ENCODE peak calls at places on chromosomes 6 and 20, in six cellular contexts. One of them, this sample, is unnamed.

GRCh38 chr6:44078795-44079671 is 48.2 kb downstream of the MRPL14 start:
- DNase-seq in body of pancreas: peak
- DNase-seq in GM12878: no peak
- DNase-seq in fibroblast of the aortic adventitia: peak
- DNase-seq in mucosa of descending colon: peak
- DNase-seq in left ventricle myocardium inferior: peak
- DNase-seq in this sample: no peak

GRCh38 chr6:75211920-75212590 is 6.2 kb upstream of the COL12A1 start:
- DNase-seq in body of pancreas: no peak
- DNase-seq in GM12878: no peak
- DNase-seq in fibroblast of the aortic adventitia: no peak
- DNase-seq in mucosa of descending colon: peak
- DNase-seq in left ventricle myocardium inferior: no peak
- DNase-seq in this sample: no peak

GRCh38 chr20:51961964-51962761 is 159.8 kb upstream of the SALL4 start:
- DNase-seq in body of pancreas: no peak
- DNase-seq in GM12878: no peak
- DNase-seq in fibroblast of the aortic adventitia: no peak
- DNase-seq in mucosa of descending colon: no peak
- DNase-seq in left ventricle myocardium inferior: no peak
- DNase-seq in this sample: no peak

GRCh38 chr20:16662462-16662861 is 67.4 kb upstream of the SNRPB2 start:
- DNase-seq in body of pancreas: no peak
- DNase-seq in GM12878: no peak
- DNase-seq in fibroblast of the aortic adventitia: no peak
- DNase-seq in mucosa of descending colon: no peak
- DNase-seq in left ventricle myocardium inferior: no peak
- DNase-seq in this sample: no peak

GRCh38 chr20:11716239-11716944 is 201.3 kb upstream of the BTBD3 start:
- DNase-seq in body of pancreas: no peak
- DNase-seq in GM12878: no peak
- DNase-seq in fibroblast of the aortic adventitia: peak
- DNase-seq in mucosa of descending colon: no peak
- DNase-seq in left ventricle myocardium inferior: no peak
- DNase-seq in this sample: peak

GRCh38 chr6:108627692-108628565 is 67.2 kb downstream of the FOXO3 start:
- DNase-seq in body of pancreas: no peak
- DNase-seq in GM12878: no peak
- DNase-seq in fibroblast of the aortic adventitia: peak
- DNase-seq in mucosa of descending colon: no peak
- DNase-seq in left ventricle myocardium inferior: no peak
- DNase-seq in this sample: no peak

GRCh38 chr6:1611322-1611571 is 1.5 kb downstream of the FOXC1 start:
- DNase-seq in body of pancreas: no peak
- DNase-seq in GM12878: no peak
- DNase-seq in fibroblast of the aortic adventitia: peak
- DNase-seq in mucosa of descending colon: no peak
- DNase-seq in left ventricle myocardium inferior: no peak
- DNase-seq in this sample: no peak

GRCh38 chr6:69861986-69862385 is 4.4 kb upstream of the COL19A1 start:
- DNase-seq in body of pancreas: no peak
- DNase-seq in GM12878: no peak
- DNase-seq in fibroblast of the aortic adventitia: no peak
- DNase-seq in mucosa of descending colon: no peak
- DNase-seq in left ventricle myocardium inferior: no peak
- DNase-seq in this sample: no peak

GRCh38 chr6:134317471-134318131 is at the start of gene SGK1:
- DNase-seq in body of pancreas: peak
- DNase-seq in GM12878: no peak
- DNase-seq in fibroblast of the aortic adventitia: peak
- DNase-seq in mucosa of descending colon: peak
- DNase-seq in left ventricle myocardium inferior: no peak
- DNase-seq in this sample: no peak

GRCh38 chr6:154805288-154805911 is 72.2 kb downstream of the SCAF8 start:
- DNase-seq in body of pancreas: no peak
- DNase-seq in GM12878: no peak
- DNase-seq in fibroblast of the aortic adventitia: peak
- DNase-seq in mucosa of descending colon: no peak
- DNase-seq in left ventricle myocardium inferior: no peak
- DNase-seq in this sample: peak

GRCh38 chr6:139515511-139515910 is 141.1 kb upstream of the CITED2 start:
- DNase-seq in body of pancreas: no peak
- DNase-seq in GM12878: no peak
- DNase-seq in fibroblast of the aortic adventitia: no peak
- DNase-seq in mucosa of descending colon: no peak
- DNase-seq in left ventricle myocardium inferior: no peak
- DNase-seq in this sample: no peak

GRCh38 chr20:22509090-22509938 is 75.1 kb downstream of the FOXA2 start:
- DNase-seq in body of pancreas: no peak
- DNase-seq in GM12878: no peak
- DNase-seq in fibroblast of the aortic adventitia: no peak
- DNase-seq in mucosa of descending colon: no peak
- DNase-seq in left ventricle myocardium inferior: no peak
- DNase-seq in this sample: no peak

GRCh38 chr20:1945134-1945618 is 48.7 kb downstream of the PDYN start:
- DNase-seq in body of pancreas: peak
- DNase-seq in GM12878: no peak
- DNase-seq in fibroblast of the aortic adventitia: peak
- DNase-seq in mucosa of descending colon: peak
- DNase-seq in left ventricle myocardium inferior: peak
- DNase-seq in this sample: no peak

GRCh38 chr6:12849420-12850200 is 133.0 kb downstream of the PHACTR1 start:
- DNase-seq in body of pancreas: no peak
- DNase-seq in GM12878: no peak
- DNase-seq in fibroblast of the aortic adventitia: no peak
- DNase-seq in mucosa of descending colon: no peak
- DNase-seq in left ventricle myocardium inferior: no peak
- DNase-seq in this sample: no peak

GRCh38 chr6:101080597-101080996 is 199.5 kb upstream of the ASCC3 start:
- DNase-seq in body of pancreas: no peak
- DNase-seq in GM12878: no peak
- DNase-seq in fibroblast of the aortic adventitia: peak
- DNase-seq in mucosa of descending colon: no peak
- DNase-seq in left ventricle myocardium inferior: no peak
- DNase-seq in this sample: no peak

GRCh38 chr6:131764350-131764749 is 43.5 kb upstream of the ENPP1 start:
- DNase-seq in body of pancreas: no peak
- DNase-seq in GM12878: no peak
- DNase-seq in fibroblast of the aortic adventitia: no peak
- DNase-seq in mucosa of descending colon: no peak
- DNase-seq in left ventricle myocardium inferior: no peak
- DNase-seq in this sample: no peak

GRCh38 chr6:158220786-158221442 is 52.8 kb downstream of the GTF2H5 start:
- DNase-seq in body of pancreas: peak
- DNase-seq in GM12878: no peak
- DNase-seq in fibroblast of the aortic adventitia: peak
- DNase-seq in mucosa of descending colon: peak
- DNase-seq in left ventricle myocardium inferior: peak
- DNase-seq in this sample: no peak

GRCh38 chr6:137942736-137943135 is 75.7 kb downstream of the TNFAIP3 start:
- DNase-seq in body of pancreas: no peak
- DNase-seq in GM12878: no peak
- DNase-seq in fibroblast of the aortic adventitia: no peak
- DNase-seq in mucosa of descending colon: no peak
- DNase-seq in left ventricle myocardium inferior: no peak
- DNase-seq in this sample: no peak

GRCh38 chr20:60172306-60172984 is 214.2 kb downstream of the CDH26 start:
- DNase-seq in body of pancreas: no peak
- DNase-seq in GM12878: no peak
- DNase-seq in fibroblast of the aortic adventitia: no peak
- DNase-seq in mucosa of descending colon: no peak
- DNase-seq in left ventricle myocardium inferior: no peak
- DNase-seq in this sample: no peak

GRCh38 chr6:16184129-16184528 is 54.3 kb upstream of the GMPR start:
- DNase-seq in body of pancreas: peak
- DNase-seq in GM12878: peak
- DNase-seq in fibroblast of the aortic adventitia: peak
- DNase-seq in mucosa of descending colon: peak
- DNase-seq in left ventricle myocardium inferior: no peak
- DNase-seq in this sample: no peak
- TF ChIP-seq CTCF in body of pancreas: peak
- TF ChIP-seq CTCF in GM12878: peak
- TF ChIP-seq CTCF in fibroblast of the aortic adventitia: peak
- TF ChIP-seq CTCF in mucosa of descending colon: no peak
- TF ChIP-seq CTCF in left ventricle myocardium inferior: peak
- TF ChIP-seq CTCF in this sample: peak

GRCh38 chr20:35737865-35738333 is 4.2 kb downstream of the RBM39 start:
- DNase-seq in body of pancreas: no peak
- DNase-seq in GM12878: no peak
- DNase-seq in fibroblast of the aortic adventitia: no peak
- DNase-seq in mucosa of descending colon: no peak
- DNase-seq in left ventricle myocardium inferior: no peak
- DNase-seq in this sample: no peak

GRCh38 chr20:35735828-35736470 is 6.1 kb downstream of the RBM39 start:
- DNase-seq in body of pancreas: no peak
- DNase-seq in GM12878: no peak
- DNase-seq in fibroblast of the aortic adventitia: peak
- DNase-seq in mucosa of descending colon: no peak
- DNase-seq in left ventricle myocardium inferior: no peak
- DNase-seq in this sample: no peak

GRCh38 chr20:35739294-35740163 is 2.5 kb downstream of the RBM39 start:
- DNase-seq in body of pancreas: peak
- DNase-seq in GM12878: no peak
- DNase-seq in fibroblast of the aortic adventitia: peak
- DNase-seq in mucosa of descending colon: no peak
- DNase-seq in left ventricle myocardium inferior: no peak
- DNase-seq in this sample: no peak

GRCh38 chr20:35741892-35742740 is at the start of gene RBM39:
- DNase-seq in body of pancreas: peak
- DNase-seq in GM12878: peak
- DNase-seq in fibroblast of the aortic adventitia: peak
- DNase-seq in mucosa of descending colon: peak
- DNase-seq in left ventricle myocardium inferior: peak
- DNase-seq in this sample: peak

DNA sequence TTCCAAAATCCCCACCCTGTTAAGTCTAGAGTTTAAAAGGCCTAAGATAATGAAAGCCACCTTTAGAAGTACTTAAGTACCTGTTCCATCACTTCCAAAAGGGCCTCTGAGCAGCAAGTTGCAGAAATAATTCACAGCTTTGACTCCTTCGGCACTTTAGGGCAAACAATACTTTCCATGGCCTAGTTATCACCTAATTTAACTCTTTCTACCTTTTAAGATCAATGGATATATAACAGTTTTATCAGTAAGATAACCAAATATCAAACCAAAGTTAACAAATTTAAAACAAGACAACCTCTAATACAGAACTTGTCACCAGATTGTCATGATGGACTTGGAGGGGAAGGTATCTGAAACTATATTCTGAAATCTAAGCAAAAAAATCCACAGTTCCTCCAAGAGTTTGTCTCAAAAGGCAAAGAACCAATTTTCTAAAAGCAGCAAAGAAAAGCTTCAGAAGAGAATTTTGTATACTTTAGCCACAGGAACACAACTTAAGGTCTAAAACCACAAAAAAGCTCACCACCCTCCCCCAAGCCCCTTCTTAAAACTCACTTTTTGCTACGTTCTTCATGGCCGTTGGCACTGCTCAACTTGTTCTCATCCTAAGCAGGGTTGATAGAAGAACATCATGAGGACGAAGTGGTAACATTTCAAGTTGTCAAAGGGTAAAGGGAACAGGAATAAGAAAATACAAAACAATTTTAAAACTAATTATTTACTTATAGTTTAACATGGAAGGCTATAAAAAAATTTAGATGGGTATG is 3.5 kb downstream of the RBM39 start:
- DNase-seq in body of pancreas: no peak
- DNase-seq in GM12878: no peak
- DNase-seq in fibroblast of the aortic adventitia: no peak
- DNase-seq in mucosa of descending colon: no peak
- DNase-seq in left ventricle myocardium inferior: no peak
- DNase-seq in this sample: no peak
- H3K4me3 ChIP-seq in body of pancreas: no peak
- H3K4me3 ChIP-seq in GM12878: peak
- H3K4me3 ChIP-seq in fibroblast of the aortic adventitia: peak
- H3K4me3 ChIP-seq in mucosa of descending colon: no peak
- H3K4me3 ChIP-seq in left ventricle myocardium inferior: peak
- H3K4me3 ChIP-seq in this sample: peak

GRCh38 chr20:62163485-62163865 is 19.4 kb upstream of the MTG2 start:
- DNase-seq in body of pancreas: no peak
- DNase-seq in GM12878: no peak
- DNase-seq in fibroblast of the aortic adventitia: no peak
- DNase-seq in mucosa of descending colon: no peak
- DNase-seq in left ventricle myocardium inferior: no peak
- DNase-seq in this sample: no peak

GRCh38 chr20:62165762-62166399 is 16.9 kb upstream of the MTG2 start:
- DNase-seq in body of pancreas: no peak
- DNase-seq in GM12878: no peak
- DNase-seq in fibroblast of the aortic adventitia: no peak
- DNase-seq in mucosa of descending colon: no peak
- DNase-seq in left ventricle myocardium inferior: peak
- DNase-seq in this sample: no peak

GRCh38 chr20:62164879-62165761 is 17.7 kb upstream of the MTG2 start:
- DNase-seq in body of pancreas: no peak
- DNase-seq in GM12878: no peak
- DNase-seq in fibroblast of the aortic adventitia: no peak
- DNase-seq in mucosa of descending colon: no peak
- DNase-seq in left ventricle myocardium inferior: no peak
- DNase-seq in this sample: no peak

GRCh38 chr20:62162765-62163484 is 19.4 kb downstream of the SS18L1 start:
- DNase-seq in body of pancreas: no peak
- DNase-seq in GM12878: no peak
- DNase-seq in fibroblast of the aortic adventitia: no peak
- DNase-seq in mucosa of descending colon: no peak
- DNase-seq in left ventricle myocardium inferior: no peak
- DNase-seq in this sample: no peak

DNA sequence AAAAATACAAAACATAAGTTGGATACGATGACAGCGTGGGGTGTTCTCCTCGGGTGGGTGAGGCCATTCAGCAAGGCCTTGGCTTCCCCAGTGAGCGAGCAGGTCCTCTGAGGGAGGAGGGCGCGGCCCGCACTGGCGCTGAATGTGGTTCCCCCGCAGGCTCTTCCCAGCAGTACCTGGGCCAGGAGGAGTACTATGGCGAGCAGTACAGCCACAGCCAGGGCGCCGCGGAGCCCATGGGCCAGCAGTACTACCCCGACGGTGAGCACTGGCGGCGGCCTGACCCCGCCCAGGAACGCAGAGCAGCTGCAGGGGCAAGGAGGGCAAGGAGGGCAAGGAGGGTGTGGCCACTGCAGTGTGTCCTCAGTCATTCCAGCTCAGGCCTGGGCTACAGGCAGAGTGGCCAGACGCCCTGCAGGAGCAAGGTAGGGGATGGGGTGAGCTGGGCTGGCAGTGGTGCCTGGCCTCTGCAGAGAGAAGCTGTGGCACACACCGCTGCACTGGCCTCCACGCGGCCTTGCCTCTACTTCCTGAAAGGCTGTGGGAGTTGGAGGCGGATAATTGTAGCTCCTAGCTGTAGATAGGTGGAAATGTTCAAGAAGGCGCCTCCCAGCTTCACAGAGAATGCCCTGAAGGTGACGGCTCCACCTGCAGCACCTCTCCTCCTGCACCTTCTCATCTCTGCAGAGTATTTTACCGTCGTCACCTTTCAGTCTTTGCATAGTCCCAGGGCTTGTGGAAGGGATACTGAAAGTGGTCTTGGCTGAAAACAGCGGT is 18.7 kb upstream of the MTG2 start:
- DNase-seq in body of pancreas: no peak
- DNase-seq in GM12878: no peak
- DNase-seq in fibroblast of the aortic adventitia: no peak
- DNase-seq in mucosa of descending colon: no peak
- DNase-seq in left ventricle myocardium inferior: no peak
- DNase-seq in this sample: no peak
- TF ChIP-seq CTCF in body of pancreas: no peak
- TF ChIP-seq CTCF in GM12878: no peak
- TF ChIP-seq CTCF in fibroblast of the aortic adventitia: no peak
- TF ChIP-seq CTCF in mucosa of descending colon: no peak
- TF ChIP-seq CTCF in left ventricle myocardium inferior: no peak
- TF ChIP-seq CTCF in this sample: no peak

GRCh38 chr6:53302678-53303360 is 45.9 kb downstream of the ELOVL5 start:
- DNase-seq in body of pancreas: no peak
- DNase-seq in GM12878: no peak
- DNase-seq in fibroblast of the aortic adventitia: peak
- DNase-seq in mucosa of descending colon: no peak
- DNase-seq in left ventricle myocardium inferior: no peak
- DNase-seq in this sample: peak
- H3K4me3 ChIP-seq in body of pancreas: no peak
- H3K4me3 ChIP-seq in GM12878: no peak
- H3K4me3 ChIP-seq in fibroblast of the aortic adventitia: peak
- H3K4me3 ChIP-seq in mucosa of descending colon: no peak
- H3K4me3 ChIP-seq in left ventricle myocardium inferior: peak
- H3K4me3 ChIP-seq in this sample: no peak

This sample was measured in HFF-Myc.